ENCODE peak calls at places on chromosomes 13 and 19, in six cellular contexts. Y is T-helper 9 cell, T is pancreas, I is HAP-1, S is HEK293T, J is cardiac fibroblast. R is an unnamed sample.

GRCh38 chr19:10339380-10339960 is at the start of gene ICAM3:
- DNase-seq in Y (peak; percentile 34), T (no peak), I (no peak), S (no peak), J (no peak), R (peak; percentile 74)

GRCh38 chr19:52689804-52690394 is 44.9 kb downstream of the ZNF611 start:
- DNase-seq in Y (peak; percentile 20), T (peak; percentile 50), I (no peak), S (peak; percentile 6), J (no peak), R (peak; percentile 59)

GRCh38 chr19:55251296-55252081 is 7.3 kb downstream of the PPP6R1 start:
- DNase-seq in Y (peak; percentile 37), T (no peak), I (no peak), S (no peak), J (peak; percentile 19), R (no peak)

GRCh38 chr19:1041835-1042685 is 2.2 kb downstream of the ABCA7 start:
- DNase-seq in Y (no peak), T (peak; percentile 85), I (no peak), S (no peak), J (no peak), R (no peak)

GRCh38 chr19:40229484-40229883 is 3.0 kb upstream of the CCNP start:
- DNase-seq in Y (no peak), T (no peak), I (no peak), S (no peak), J (no peak), R (no peak)

GRCh38 chr19:33804021-33804799 is 7.5 kb downstream of the KCTD15 start:
- DNase-seq in Y (no peak), T (peak; percentile 95), I (no peak), S (no peak), J (peak; percentile 84), R (no peak)

GRCh38 chr13:97974773-97975172 is 21.3 kb downstream of the IPO5 start:
- DNase-seq in Y (no peak), T (no peak), I (no peak), S (no peak), J (no peak), R (no peak)

GRCh38 chr13:64568748-64569147 is 2661.4 kb downstream of the PCDH9 start:
- DNase-seq in Y (no peak), T (no peak), I (no peak), S (no peak), J (no peak), R (no peak)

GRCh38 chr13:26585136-26585535 is 27.7 kb downstream of the WASF3 start:
- DNase-seq in Y (no peak), T (no peak), I (no peak), S (no peak), J (no peak), R (no peak)

GRCh38 chr13:75788494-75788991 is 152.4 kb downstream of the LMO7 start:
- DNase-seq in Y (no peak), T (no peak), I (no peak), S (no peak), J (peak; percentile 83), R (no peak)

GRCh38 chr13:111292710-111293485 is 27.5 kb upstream of the TEX29 start:
- DNase-seq in Y (no peak), T (no peak), I (no peak), S (no peak), J (no peak), R (no peak)

GRCh38 chr19:16075430-16076153 is 703 bp upstream of the TPM4 start:
- DNase-seq in Y (no peak), T (no peak), I (no peak), S (no peak), J (no peak), R (no peak)

GRCh38 chr13:49308977-49309408 is 61.3 kb downstream of the CDADC1 start:
- DNase-seq in Y (no peak), T (peak; percentile 77), I (no peak), S (no peak), J (no peak), R (no peak)

GRCh38 chr19:40280608-40281221 is 4.4 kb downstream of the AKT2 start:
- DNase-seq in Y (no peak), T (no peak), I (no peak), S (no peak), J (no peak), R (no peak)

GRCh38 chr19:58346961-58347929 is 6.0 kb downstream of the A1BG start:
- DNase-seq in Y (peak; percentile 53), T (no peak), I (peak; percentile 55), S (peak; percentile 97), J (peak; percentile 73), R (peak; percentile 41)

GRCh38 chr13:30618186-30618937 is 642 bp downstream of the USPL1 start:
- DNase-seq in Y (no peak), T (peak; percentile 46), I (no peak), S (peak; percentile 14), J (peak; percentile 17), R (peak; percentile 56)

GRCh38 chr13:102847272-102848234 is 1.7 kb downstream of the ERCC5 start:
- DNase-seq in Y (no peak), T (no peak), I (peak; percentile 57), S (no peak), J (peak; percentile 70), R (no peak)

GRCh38 chr13:27174766-27175455 is 3.3 kb upstream of the USP12 start:
- DNase-seq in Y (no peak), T (no peak), I (peak; percentile 44), S (no peak), J (peak; percentile 15), R (no peak)

GRCh38 chr19:17329061-17329767 is 5.4 kb downstream of the ANO8 start:
- DNase-seq in Y (no peak), T (no peak), I (no peak), S (no peak), J (no peak), R (no peak)

GRCh38 chr13:27918041-27918917 is 1.5 kb upstream of the PDX1 start:
- DNase-seq in Y (no peak), T (peak; percentile 57), I (no peak), S (no peak), J (no peak), R (no peak)

GRCh38 chr19:43124360-43124759 is 41.9 kb upstream of the PSG2 start:
- DNase-seq in Y (no peak), T (no peak), I (no peak), S (peak; percentile 38), J (no peak), R (no peak)

GRCh38 chr13:40083841-40084240 is 428.4 kb downstream of the COG6 start:
- DNase-seq in Y (no peak), T (no peak), I (no peak), S (no peak), J (no peak), R (no peak)

GRCh38 chr13:34346626-34347025 is 528.7 kb downstream of the RFC3 start:
- DNase-seq in Y (no peak), T (no peak), I (no peak), S (no peak), J (no peak), R (no peak)

GRCh38 chr13:45683701-45684100 is 18.4 kb upstream of the CBY2 start:
- DNase-seq in Y (no peak), T (no peak), I (no peak), S (peak; percentile 28), J (no peak), R (no peak)

GRCh38 chr13:113907637-113908617 is 44.1 kb upstream of the GAS6 start:
- DNase-seq in Y (no peak), T (no peak), I (no peak), S (no peak), J (peak; percentile 66), R (no peak)

GRCh38 chr19:56133858-56134654 is 7.0 kb upstream of the ZNF444 start:
- DNase-seq in Y (no peak), T (no peak), I (no peak), S (no peak), J (no peak), R (no peak)

GRCh38 chr19:39390460-39390758 is 497 bp downstream of the PAF1 start:
- DNase-seq in Y (peak; percentile 76), T (no peak), I (no peak), S (no peak), J (no peak), R (peak; percentile 84)

GRCh38 chr19:2650515-2650914 is 52.0 kb downstream of the GNG7 start:
- DNase-seq in Y (no peak), T (no peak), I (no peak), S (no peak), J (peak; percentile 14), R (no peak)

GRCh38 chr13:100387416-100387815 is 201.2 kb downstream of the GGACT start:
- DNase-seq in Y (no peak), T (no peak), I (no peak), S (no peak), J (no peak), R (no peak)

GRCh38 chr13:110407531-110407930 is 100.4 kb downstream of the COL4A2 start:
- DNase-seq in Y (no peak), T (no peak), I (no peak), S (no peak), J (no peak), R (no peak)

GRCh38 chr19:54114340-54114826 is 1.1 kb downstream of the TFPT start:
- DNase-seq in Y (peak; percentile 40), T (peak; percentile 34), I (peak; percentile 24), S (no peak), J (peak; percentile 51), R (peak; percentile 50)

GRCh38 chr13:93450226-93450625 is 223.6 kb downstream of the GPC6 start:
- DNase-seq in Y (no peak), T (no peak), I (peak; percentile 33), S (no peak), J (peak; percentile 76), R (no peak)

R was measured in CD8-positive, alpha-beta T cell.